ENCODE peak calls at places on chromosomes 11 and 22, in five cellular contexts. N, B, S, W and O are unnamed samples.

GRCh38 chr11:45063669-45064068 is 82.8 kb upstream of the PRDM11 start:
- DNase-seq in N (no peak), S (no peak), W (no peak), B (no peak), O (no peak)

GRCh38 chr22:39967996-39968968 is 8.1 kb downstream of the TMA7B start:
- DNase-seq in B (no peak), S (no peak), N (no peak), W (no peak), O (no peak)

GRCh38 chr11:78074756-78075155 is 4.9 kb downstream of the NDUFC2 start:
- DNase-seq in S (no peak), N (no peak), B (no peak), W (no peak), O (no peak)

GRCh38 chr11:75639752-75640151 is 29.1 kb downstream of the MAP6 start:
- DNase-seq in B (peak), W (no peak), S (peak), N (no peak), O (no peak)

GRCh38 chr11:131536159-131536558 is 165.7 kb downstream of the NTM start:
- DNase-seq in W (no peak), S (no peak), N (no peak), B (no peak), O (no peak)

GRCh38 chr22:45976351-45977002 is 485 bp downstream of the WNT7B start:
- DNase-seq in N (no peak), B (no peak), S (no peak), W (no peak), O (no peak)

GRCh38 chr11:121929581-121929980 is 186.4 kb downstream of the BLID start:
- DNase-seq in B (peak), S (no peak), W (no peak), N (no peak), O (no peak)

GRCh38 chr11:64250406-64250874 is 890 bp upstream of the PLCB3 start:
- DNase-seq in N (no peak), S (no peak), W (no peak), B (no peak), O (no peak)

GRCh38 chr22:21832291-21833290 is 34.9 kb downstream of the MAPK1 start:
- DNase-seq in W (no peak), B (no peak), N (peak), S (peak), O (no peak)

GRCh38 chr11:18775492-18776292 is 15.9 kb downstream of the PTPN5 start:
- DNase-seq in W (no peak), B (peak), S (peak), N (peak), O (peak)

GRCh38 chr11:45161252-45162063 is 15.0 kb downstream of the PRDM11 start:
- DNase-seq in S (no peak), B (no peak), W (no peak), N (no peak), O (no peak)

GRCh38 chr22:30230330-30230729 is 16.2 kb downstream of the LIF start:
- DNase-seq in N (no peak), S (no peak), B (no peak), W (no peak), O (no peak)

GRCh38 chr11:130006929-130007328 is 4.3 kb upstream of the PRDM10 start:
- DNase-seq in S (no peak), B (no peak), W (no peak), N (no peak), O (no peak)

GRCh38 chr11:4748435-4748834 is 21.3 kb downstream of the OR51F1 start:
- DNase-seq in S (no peak), W (peak), B (no peak), N (no peak), O (no peak)

GRCh38 chr11:9461760-9462134 is 935 bp downstream of the ZNF143 start:
- DNase-seq in W (peak), N (peak), S (no peak), B (no peak), O (no peak)

GRCh38 chr11:129077191-129077590 is 114.9 kb downstream of the ARHGAP32 start:
- DNase-seq in N (no peak), W (no peak), B (no peak), S (no peak), O (no peak)

GRCh38 chr22:47146391-47146790 is 383.9 kb downstream of the TBC1D22A start:
- DNase-seq in B (no peak), W (no peak), S (no peak), N (no peak), O (no peak)

GRCh38 chr11:125433454-125434121 is 62.5 kb downstream of the FEZ1 start:
- DNase-seq in S (peak), N (peak), W (peak), B (peak), O (no peak)

GRCh38 chr11:118264568-118265470 is 722 bp upstream of the MPZL2 start:
- DNase-seq in B (no peak), W (no peak), N (no peak), S (no peak), O (no peak)

GRCh38 chr11:123334925-123335324 is 95.1 kb upstream of the GRAMD1B start:
- DNase-seq in N (no peak), W (no peak), B (no peak), S (no peak), O (no peak)

GRCh38 chr11:127411283-127411682 is 410.7 kb upstream of the KIRREL3 start:
- DNase-seq in N (no peak), S (no peak), W (no peak), B (no peak), O (no peak)

GRCh38 chr11:63508009-63508408 is 2.1 kb downstream of the LGALS12 start:
- DNase-seq in S (peak), B (peak), W (no peak), N (peak), O (no peak)

GRCh38 chr22:20268350-20269012 is 363 bp upstream of the RTN4R start:
- DNase-seq in S (peak), N (peak), B (peak), W (no peak), O (peak)

GRCh38 chr11:78742430-78742829 is 167.8 kb upstream of the NARS2 start:
- DNase-seq in B (peak), S (no peak), N (no peak), W (peak), O (no peak)

GRCh38 chr11:46006418-46007070 is 84.1 kb downstream of the LARGE2 start:
- DNase-seq in W (peak), B (no peak), S (peak), N (peak), O (no peak)

GRCh38 chr11:96426356-96427103 is 36.7 kb downstream of the JRKL start:
- DNase-seq in B (no peak), W (peak), N (peak), S (no peak), O (no peak)